ENCODE peak calls at places on chromosomes 11 and 22, in four cellular contexts. F, G, Q and R are unnamed samples.
A peak's percentile ranks its signal among the peaks of the same experiment; 100 is the strongest.

GRCh38 chr22:49042066-49042465 is 785.6 kb downstream of the BRD1 start:
- DNase-seq in F (no peak), G (no peak), Q (no peak), R (no peak)

GRCh38 chr11:81644239-81644840 is 1089.3 kb downstream of the FAM181B start:
- DNase-seq in F (peak; percentile 4), G (no peak), Q (no peak), R (no peak)

GRCh38 chr11:42543844-42544243 is 768.0 kb upstream of the API5 start:
- DNase-seq in F (no peak), G (no peak), Q (no peak), R (no peak)

GRCh38 chr11:15969281-15969680 is 387.1 kb downstream of the SOX6 start:
- DNase-seq in F (peak; percentile 7), G (no peak), Q (no peak), R (peak; percentile 40)

GRCh38 chr11:102712140-102712539 is 6.6 kb upstream of the MMP27 start:
- DNase-seq in F (no peak), G (no peak), Q (no peak), R (no peak)

GRCh38 chr11:130861902-130862552 is 54.3 kb downstream of the SNX19 start:
- DNase-seq in F (peak; percentile 77), G (peak; percentile 83), Q (peak; percentile 49), R (peak; percentile 71)

GRCh38 chr22:30691204-30691603 is 3.5 kb upstream of the OSBP2 start:
- DNase-seq in F (no peak), G (no peak), Q (no peak), R (no peak)

GRCh38 chr22:35643991-35644390 is 4.3 kb upstream of the APOL6 start:
- DNase-seq in F (no peak), G (no peak), Q (no peak), R (no peak)

GRCh38 chr11:69033431-69033830 is 15.3 kb upstream of the TPCN2 start:
- DNase-seq in F (no peak), G (no peak), Q (no peak), R (no peak)

GRCh38 chr11:2446590-2447252 is 1.9 kb downstream of the KCNQ1 start:
- DNase-seq in F (no peak), G (no peak), Q (no peak), R (no peak)

GRCh38 chr22:44003776-44004460 is 20.2 kb upstream of the PARVB start:
- DNase-seq in F (no peak), G (no peak), Q (no peak), R (no peak)

GRCh38 chr11:102874842-102875241 is at the start of gene MMP12:
- DNase-seq in F (no peak), G (no peak), Q (no peak), R (no peak)

GRCh38 chr11:62540804-62541671 is 5.6 kb downstream of the AHNAK start:
- DNase-seq in F (peak; percentile 79), G (no peak), Q (no peak), R (no peak)

GRCh38 chr11:2305140-2305861 is 3.5 kb downstream of the TSPAN32 start:
- DNase-seq in F (peak; percentile 57), G (peak; percentile 80), Q (peak; percentile 29), R (peak; percentile 33)

GRCh38 chr22:19346677-19347265 is 55.3 kb upstream of the CLTCL1 start:
- DNase-seq in F (no peak), G (no peak), Q (no peak), R (no peak)

GRCh38 chr11:17734418-17734911 is at the start of gene KCNC1:
- DNase-seq in F (no peak), G (no peak), Q (no peak), R (no peak)

GRCh38 chr11:32706985-32707736 is 87.3 kb downstream of the CCDC73 start:
- DNase-seq in F (no peak), G (no peak), Q (no peak), R (peak; percentile 25)

GRCh38 chr22:30196141-30196866 is 50.3 kb downstream of the LIF start:
- DNase-seq in F (peak; percentile 76), G (no peak), Q (peak; percentile 30), R (peak; percentile 98)

GRCh38 chr11:24496728-24497396 is at the start of gene LUZP2:
- DNase-seq in F (no peak), G (no peak), Q (no peak), R (no peak)

GRCh38 chr11:134453441-134453840 is 41.4 kb upstream of the B3GAT1 start:
- DNase-seq in F (no peak), G (no peak), Q (no peak), R (no peak)

GRCh38 chr11:12917830-12918229 is 91.3 kb upstream of the RASSF10 start:
- DNase-seq in F (no peak), G (no peak), Q (no peak), R (no peak)

GRCh38 chr22:26890870-26891269 is 233.5 kb downstream of the MIAT start:
- DNase-seq in F (no peak), G (no peak), Q (no peak), R (no peak)
- TF ChIP-seq CTCF in F (no peak), G (no peak), Q (no peak), R (no peak)

GRCh38 chr11:14418801-14419417 is 59.9 kb upstream of the RRAS2 start:
- DNase-seq in F (no peak), G (no peak), Q (no peak), R (no peak)
- TF ChIP-seq CTCF in F (peak; percentile 59), G (no peak), Q (peak; percentile 37), R (peak; percentile 40)

DNA sequence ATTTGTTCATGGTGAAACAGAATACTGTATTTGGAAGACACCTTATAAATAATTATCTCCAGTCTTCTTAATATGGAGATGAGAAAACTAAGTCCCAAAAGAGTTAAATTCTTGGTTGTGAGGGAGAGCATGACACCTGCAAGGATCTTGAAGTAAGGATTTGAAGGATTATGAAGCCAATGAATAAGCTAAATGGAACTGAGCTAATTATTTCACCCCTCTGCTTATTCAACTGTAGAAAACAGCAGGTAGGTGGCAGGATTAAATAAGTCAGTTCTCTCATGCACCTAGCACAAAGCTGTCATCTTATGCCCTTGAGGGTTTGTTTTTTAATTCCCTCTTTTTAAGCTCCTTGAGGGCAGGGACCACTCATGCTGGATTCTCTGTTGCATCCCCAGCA is 457.3 kb downstream of the ETS1 start:
- DNase-seq in F (no peak), G (no peak), Q (no peak), R (no peak)
- TF ChIP-seq CTCF in F (no peak), G (no peak), Q (no peak), R (no peak)

GRCh38 chr11:38014405-38014804 is 1416.4 kb upstream of the RAG2 start:
- DNase-seq in F (no peak), G (no peak), Q (no peak), R (no peak)

DNA sequence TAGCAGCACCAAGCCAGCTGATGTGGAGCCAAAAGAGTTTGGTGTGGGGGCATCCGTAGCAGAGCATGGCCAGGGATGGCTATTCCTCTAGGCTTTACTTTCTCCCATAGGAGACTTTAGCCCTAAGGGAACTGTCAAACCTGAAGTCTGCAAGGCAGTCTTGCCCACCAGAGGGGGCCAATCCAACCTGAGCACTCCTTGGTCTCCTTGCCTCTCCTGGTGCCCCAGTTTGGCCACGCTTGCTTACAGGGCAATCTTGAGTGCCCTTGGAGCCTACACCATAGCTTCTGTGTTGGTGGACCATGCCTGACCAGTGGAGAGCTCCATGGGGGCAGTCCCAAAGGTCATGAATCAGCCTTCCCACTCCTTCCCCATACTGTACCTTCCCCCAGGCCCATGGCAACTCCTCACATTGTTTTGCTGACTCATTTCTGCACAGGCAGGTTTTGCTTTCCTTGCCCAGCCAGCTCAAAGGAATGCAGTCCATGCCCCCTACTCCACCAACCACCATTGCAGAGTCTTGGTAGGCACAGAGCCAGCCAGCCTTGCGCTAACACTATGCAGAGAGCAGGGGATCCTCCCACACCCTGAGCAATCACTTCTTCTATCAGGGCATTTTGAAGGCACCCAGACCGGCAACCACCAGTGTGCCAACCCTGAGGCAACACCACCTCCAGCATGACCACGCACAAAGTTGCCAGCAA is 1421.2 kb upstream of the RAG2 start:
- DNase-seq in F (no peak), G (no peak), Q (no peak), R (no peak)
- TF ChIP-seq CTCF in F (no peak), G (no peak), Q (no peak), R (no peak)